ENCODE peak calls at places on chromosomes 7 and 10, in seven cellular contexts. G, I, M, H, K, Y and C are unnamed samples.

GRCh38 chr10:50623299-50624153 is at the start of gene SGMS1:
- DNase-seq in G (peak; percentile 89), I (peak; percentile 92), M (peak; percentile 90), H (peak; percentile 75), K (peak; percentile 92), Y (peak; percentile 50), C (peak; percentile 48)

GRCh38 chr10:62541811-62542210 is 167.6 kb downstream of the ZNF365 start:
- DNase-seq in G (no peak), I (peak; percentile 76), M (no peak), H (no peak), K (no peak), Y (no peak), C (no peak)

GRCh38 chr10:3172081-3172445 is 519 bp downstream of the PITRM1 start:
- DNase-seq in G (peak; percentile 54), I (no peak), M (peak; percentile 84), H (no peak), K (peak; percentile 73), Y (peak; percentile 6), C (peak; percentile 32)

GRCh38 chr7:112515989-112516388 is 35.2 kb downstream of the LSMEM1 start:
- DNase-seq in G (no peak), I (no peak), M (no peak), H (no peak), K (no peak), Y (peak; percentile 13), C (no peak)

GRCh38 chr10:13162013-13162364 is 631 bp downstream of the MCM10 start:
- DNase-seq in G (no peak), I (no peak), M (peak; percentile 3), H (no peak), K (no peak), Y (no peak), C (no peak)

GRCh38 chr10:27448926-27449325 is 55.2 kb upstream of the RAB18 start:
- DNase-seq in G (peak; percentile 42), I (no peak), M (peak; percentile 48), H (no peak), K (peak; percentile 84), Y (peak; percentile 8), C (peak; percentile 24)

GRCh38 chr7:155618708-155619633 is 25.5 kb upstream of the RBM33 start:
- DNase-seq in G (no peak), I (no peak), M (peak; percentile 10), H (no peak), K (no peak), Y (no peak), C (no peak)

GRCh38 chr7:82044497-82045080 is 274.7 kb upstream of the HGF start:
- DNase-seq in G (peak; percentile 59), I (no peak), M (peak; percentile 64), H (peak; percentile 46), K (peak; percentile 62), Y (peak; percentile 23), C (no peak)

GRCh38 chr10:77710759-77711682 is 73.4 kb upstream of the KCNMA1 start:
- DNase-seq in G (peak; percentile 42), I (peak; percentile 82), M (peak; percentile 63), H (peak; percentile 55), K (peak; percentile 62), Y (peak; percentile 6), C (no peak)

DNA sequence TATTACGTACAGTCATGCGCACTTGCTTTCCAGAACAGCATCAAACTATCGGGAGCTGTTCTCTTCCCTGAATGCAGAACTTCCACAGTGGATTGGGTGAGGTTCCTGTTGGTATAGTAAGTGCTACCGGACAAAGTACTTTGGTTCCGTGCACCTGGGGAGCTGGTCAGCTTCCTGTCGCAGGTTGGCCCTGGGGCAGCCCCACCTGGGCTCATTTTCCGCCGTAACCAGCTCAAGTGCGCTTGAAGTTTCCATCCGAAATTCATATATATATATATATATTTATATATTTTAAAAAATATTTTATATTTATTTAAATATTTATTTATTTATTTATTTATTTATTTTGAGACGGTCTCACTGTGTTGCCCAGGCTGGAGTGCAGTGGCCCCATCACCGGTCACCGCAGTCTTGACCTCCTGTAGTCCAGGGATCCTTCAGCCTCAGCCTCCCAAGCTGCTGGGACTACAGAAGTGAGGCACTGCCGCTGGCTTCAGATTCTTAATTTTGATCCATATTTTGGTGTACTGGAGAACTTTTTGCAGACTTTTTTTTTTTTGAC is 6.5 kb downstream of the SCART1 start:
- DNase-seq in G (no peak), I (no peak), M (no peak), H (no peak), K (no peak), Y (no peak), C (no peak)
- TF ChIP-seq CTCF in G (no peak), I (no peak), M (no peak), H (no peak), K (no peak), Y (no peak), C (no peak)

DNA sequence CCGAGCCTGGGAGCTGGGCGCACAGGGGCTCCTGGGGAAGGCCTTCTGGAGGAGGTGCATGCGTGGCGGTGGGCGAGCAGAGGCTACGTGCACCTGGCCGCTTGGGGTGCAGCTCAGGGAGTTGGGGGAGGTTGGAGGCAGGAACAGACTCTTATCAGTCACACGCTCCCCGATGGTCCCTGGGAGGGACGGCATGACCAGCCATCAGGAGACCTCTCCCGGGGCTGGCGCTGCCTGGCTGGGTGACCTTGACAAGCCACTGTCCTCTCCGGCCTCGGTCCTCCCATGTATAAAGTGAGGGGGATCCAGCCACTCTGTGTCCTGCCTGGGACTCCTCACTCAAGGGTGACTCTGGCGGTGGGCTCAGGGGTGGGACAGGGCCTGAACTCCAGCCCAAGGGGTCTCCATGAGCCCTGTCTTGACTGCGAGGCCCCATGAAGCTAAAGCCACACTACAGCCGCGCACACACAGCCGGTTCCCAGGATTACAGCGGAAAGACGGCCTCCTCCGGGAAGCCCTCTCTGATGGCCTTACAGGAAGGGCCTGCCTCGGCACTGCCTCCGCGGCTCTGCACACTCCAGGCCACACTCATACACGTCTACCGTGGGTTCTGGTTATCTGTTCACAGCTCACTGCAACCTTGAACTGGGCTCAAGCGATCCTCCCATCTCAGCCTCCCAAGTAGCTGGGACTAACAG is 2.3 kb downstream of the TMEM184A start:
- DNase-seq in G (no peak), I (no peak), M (no peak), H (no peak), K (no peak), Y (no peak), C (no peak)
- H3K4me3 ChIP-seq in G (no peak overlapping the region), I (no peak overlapping the region), M (no peak overlapping the region), H (no peak overlapping the region), K (no peak overlapping the region), Y (no peak overlapping the region), C (no peak overlapping the region)

GRCh38 chr7:128361463-128362441 is at the start of gene PRRT4:
- DNase-seq in G (no peak), I (peak; percentile 70), M (no peak), H (no peak), K (peak; percentile 50), Y (no peak), C (no peak)
- TF ChIP-seq CTCF in G (no peak), I (no peak), M (peak; percentile 7), H (no peak), K (peak; percentile 23), Y (peak; percentile 24), C (no peak)

DNA sequence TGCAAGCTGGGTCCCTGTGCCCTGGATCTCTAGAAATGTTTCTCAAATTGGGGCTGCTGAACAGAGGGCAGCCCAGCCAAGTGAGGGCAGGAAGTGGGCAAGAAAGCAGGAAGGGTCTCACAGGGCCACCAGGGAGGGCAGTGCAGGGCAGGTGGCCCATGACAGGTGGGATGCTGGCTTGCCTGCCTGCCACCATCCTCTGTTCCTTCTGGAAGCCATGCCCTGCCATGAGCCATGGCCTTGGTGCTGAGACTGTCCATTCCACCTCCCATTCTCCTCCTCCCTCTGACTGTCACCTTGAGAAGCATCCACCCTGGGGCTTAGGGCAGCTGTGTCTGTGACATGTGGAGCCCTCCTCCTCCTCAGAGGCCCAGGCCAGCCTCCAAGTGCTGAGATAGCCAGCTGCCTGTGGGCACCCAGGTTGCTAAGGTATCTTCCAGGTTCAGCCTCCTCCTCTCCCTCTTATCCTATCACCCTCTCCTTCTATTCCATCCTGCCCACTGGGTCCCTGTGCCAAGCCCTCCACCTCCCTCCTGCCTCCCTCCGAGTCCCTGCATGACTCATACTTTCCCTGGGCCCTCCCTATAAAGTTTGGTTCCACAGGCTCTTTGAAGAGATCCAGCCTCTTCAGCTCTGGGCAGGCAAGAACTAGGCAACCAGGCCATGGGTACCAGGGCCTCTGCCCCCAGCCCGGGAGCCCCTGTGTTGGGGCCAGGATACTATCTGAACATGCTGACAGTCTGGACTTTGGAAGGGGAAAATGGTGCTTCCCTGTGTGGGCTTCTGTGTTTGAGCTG is 1.3 kb downstream of the VSIR start:
- DNase-seq in G (peak; percentile 78), I (peak; percentile 96), M (peak; percentile 64), H (peak; percentile 92), K (peak; percentile 42), Y (peak; percentile 79), C (peak; percentile 47)
- H3K4me3 ChIP-seq in G (peak overlapping the region; percentile 96), I (peak overlapping the region; percentile 68), M (no peak overlapping the region), H (peak overlapping the region; percentile 66), K (no peak overlapping the region), Y (peak overlapping the region; percentile 61), C (peak overlapping the region; percentile 73)

GRCh38 chr10:93415693-93416092 is 66.4 kb downstream of the MYOF start:
- DNase-seq in G (no peak), I (no peak), M (no peak), H (no peak), K (no peak), Y (no peak), C (no peak)
- TF ChIP-seq CTCF in G (peak; percentile 25), I (no peak), M (peak; percentile 33), H (no peak), K (no peak), Y (peak; percentile 44), C (peak; percentile 37)